ENCODE peak calls at places on chromosomes 7 and 10, in ten cellular contexts. E is heart right ventricle, T is fibroblast of lung, U is hepatocyte, A is heart left ventricle, Z is osteocyte, N is neural progenitor cell, Y is IMR-90, L is AG10803, F is activated B cell treated with CpG ODN at 0.5 μM for 24 hours. W is an unnamed sample.

GRCh38 chr7:79199961-79200360 is 253.5 kb downstream of the MAGI2 start:
- DNase-seq in E (no peak), T (peak), U (no peak), A (no peak), Z (no peak), N (no peak), Y (peak), L (peak), F (no peak), W (no peak)

GRCh38 chr7:24457215-24457549 is 116.1 kb upstream of the PALS2 start:
- DNase-seq in E (no peak), T (no peak), U (no peak), A (no peak), Z (no peak), N (no peak), Y (no peak), L (no peak), F (no peak), W (no peak)

GRCh38 chr7:40221836-40222235 is 87.0 kb downstream of the SUGCT start:
- DNase-seq in E (no peak), T (peak), U (peak), A (no peak), Z (peak), N (no peak), Y (peak), L (peak), F (no peak), W (peak)

GRCh38 chr10:133306097-133306476 is 2.6 kb downstream of the TUBGCP2 start:
- DNase-seq in E (no peak), T (no peak), U (no peak), A (no peak), Z (no peak), N (no peak), Y (no peak), L (no peak), F (no peak), W (no peak)

GRCh38 chr10:85060944-85061343 is 732.6 kb downstream of the CCSER2 start:
- DNase-seq in E (no peak), T (no peak), U (no peak), A (no peak), Z (no peak), N (no peak), Y (no peak), L (no peak), F (no peak), W (no peak)

GRCh38 chr10:133196221-133196920 is 33.6 kb upstream of the UTF1 start:
- DNase-seq in E (no peak), T (no peak), U (no peak), A (peak), Z (no peak), N (no peak), Y (no peak), L (no peak), F (no peak), W (no peak)

GRCh38 chr10:95333997-95334792 is 43.4 kb upstream of the PDLIM1 start:
- DNase-seq in E (peak), T (peak), U (no peak), A (peak), Z (no peak), N (no peak), Y (peak), L (peak), F (no peak), W (peak)

GRCh38 chr10:43202657-43203490 is 64.0 kb downstream of the RASGEF1A start:
- DNase-seq in E (peak), T (no peak), U (peak), A (peak), Z (no peak), N (peak), Y (no peak), L (no peak), F (peak), W (peak)

GRCh38 chr10:72027498-72027897 is 60.9 kb downstream of the SPOCK2 start:
- DNase-seq in E (no peak), T (peak), U (peak), A (no peak), Z (no peak), N (no peak), Y (peak), L (no peak), F (no peak), W (no peak)

GRCh38 chr10:5816170-5816569 is 2.9 kb upstream of the GDI2 start:
- DNase-seq in E (no peak), T (no peak), U (no peak), A (no peak), Z (no peak), N (no peak), Y (no peak), L (no peak), F (no peak), W (no peak)

GRCh38 chr7:95012001-95012400 is 104.6 kb downstream of the PPP1R9A start:
- DNase-seq in E (no peak), T (peak), U (no peak), A (no peak), Z (no peak), N (no peak), Y (no peak), L (no peak), F (no peak), W (no peak)

GRCh38 chr7:151599401-151600227 is 79.9 kb upstream of the RHEB start:
- DNase-seq in E (no peak), T (peak), U (peak), A (no peak), Z (no peak), N (no peak), Y (peak), L (peak), F (no peak), W (peak)

GRCh38 chr7:36712015-36712414 is 12.3 kb downstream of the AOAH start:
- DNase-seq in E (no peak), T (peak), U (no peak), A (no peak), Z (no peak), N (no peak), Y (no peak), L (no peak), F (no peak), W (no peak)

GRCh38 chr10:43137701-43137970 is 609 bp upstream of the CSGALNACT2 start:
- DNase-seq in E (peak), T (peak), U (peak), A (peak), Z (peak), N (peak), Y (peak), L (peak), F (peak), W (peak)

GRCh38 chr7:4066206-4066605 is 615.9 kb upstream of the FOXK1 start:
- DNase-seq in E (no peak), T (no peak), U (no peak), A (no peak), Z (peak), N (no peak), Y (no peak), L (no peak), F (no peak), W (no peak)
- TF ChIP-seq CTCF in E (no peak), T (no peak), U (no peak), A (no peak), Z (no peak), N (no peak), Y (no peak), L (no peak), F (no peak), W (no peak)

GRCh38 chr10:124126139-124126538 is 32.7 kb upstream of the CHST15 start:
- DNase-seq in E (no peak), T (no peak), U (no peak), A (no peak), Z (no peak), N (no peak), Y (no peak), L (no peak), F (no peak), W (no peak)

GRCh38 chr10:124126711-124127385 is 33.5 kb upstream of the CHST15 start:
- DNase-seq in E (no peak), T (no peak), U (no peak), A (no peak), Z (no peak), N (no peak), Y (no peak), L (peak), F (no peak), W (no peak)

GRCh38 chr10:124124769-124125161 is 31.4 kb upstream of the CHST15 start:
- DNase-seq in E (no peak), T (no peak), U (no peak), A (no peak), Z (no peak), N (no peak), Y (no peak), L (no peak), F (no peak), W (no peak)

GRCh38 chr10:124124123-124124768 is 30.8 kb upstream of the CHST15 start:
- DNase-seq in E (no peak), T (no peak), U (no peak), A (no peak), Z (no peak), N (no peak), Y (no peak), L (no peak), F (no peak), W (no peak)

DNA sequence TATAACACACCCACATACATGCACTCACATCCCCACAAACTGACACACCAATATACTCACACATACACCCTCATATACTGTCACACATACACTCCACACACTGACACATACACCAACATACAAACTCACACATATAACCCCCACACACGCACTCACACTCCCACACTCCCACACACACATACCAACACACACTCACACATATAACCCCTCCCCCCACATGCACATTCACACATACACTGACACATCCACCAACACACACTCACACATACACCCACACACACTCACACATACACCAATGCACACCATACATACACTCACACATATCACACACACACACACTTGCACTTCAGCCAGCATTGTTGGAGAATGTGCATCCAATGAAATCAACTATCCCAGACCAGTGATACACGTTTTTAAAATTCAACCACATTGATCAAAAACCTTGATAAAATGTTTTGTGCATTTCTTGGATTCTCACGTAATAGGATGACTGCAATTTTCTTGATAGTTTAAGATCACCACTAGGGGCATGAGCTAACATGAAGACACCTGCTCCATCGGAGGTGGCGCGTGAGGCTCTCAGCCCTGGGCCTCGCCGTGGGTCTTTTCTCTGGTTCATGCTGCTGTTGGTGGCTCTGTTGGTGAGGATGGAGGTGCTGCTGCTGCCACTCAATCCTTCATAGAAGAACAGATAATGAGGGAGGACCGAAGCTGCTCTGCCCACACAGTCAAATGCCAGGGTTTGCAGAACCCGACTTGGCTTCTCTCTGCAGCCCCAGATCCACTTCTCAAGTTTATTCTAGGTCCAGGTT is 32.1 kb upstream of the CHST15 start:
- DNase-seq in E (no peak), T (peak), U (peak), A (no peak), Z (no peak), N (peak), Y (no peak), L (peak), F (no peak), W (peak)
- TF ChIP-seq CTCF in E (no peak), T (no peak), U (peak), A (peak), Z (peak), N (peak), Y (no peak), L (peak), F (no peak), W (peak)

DNA sequence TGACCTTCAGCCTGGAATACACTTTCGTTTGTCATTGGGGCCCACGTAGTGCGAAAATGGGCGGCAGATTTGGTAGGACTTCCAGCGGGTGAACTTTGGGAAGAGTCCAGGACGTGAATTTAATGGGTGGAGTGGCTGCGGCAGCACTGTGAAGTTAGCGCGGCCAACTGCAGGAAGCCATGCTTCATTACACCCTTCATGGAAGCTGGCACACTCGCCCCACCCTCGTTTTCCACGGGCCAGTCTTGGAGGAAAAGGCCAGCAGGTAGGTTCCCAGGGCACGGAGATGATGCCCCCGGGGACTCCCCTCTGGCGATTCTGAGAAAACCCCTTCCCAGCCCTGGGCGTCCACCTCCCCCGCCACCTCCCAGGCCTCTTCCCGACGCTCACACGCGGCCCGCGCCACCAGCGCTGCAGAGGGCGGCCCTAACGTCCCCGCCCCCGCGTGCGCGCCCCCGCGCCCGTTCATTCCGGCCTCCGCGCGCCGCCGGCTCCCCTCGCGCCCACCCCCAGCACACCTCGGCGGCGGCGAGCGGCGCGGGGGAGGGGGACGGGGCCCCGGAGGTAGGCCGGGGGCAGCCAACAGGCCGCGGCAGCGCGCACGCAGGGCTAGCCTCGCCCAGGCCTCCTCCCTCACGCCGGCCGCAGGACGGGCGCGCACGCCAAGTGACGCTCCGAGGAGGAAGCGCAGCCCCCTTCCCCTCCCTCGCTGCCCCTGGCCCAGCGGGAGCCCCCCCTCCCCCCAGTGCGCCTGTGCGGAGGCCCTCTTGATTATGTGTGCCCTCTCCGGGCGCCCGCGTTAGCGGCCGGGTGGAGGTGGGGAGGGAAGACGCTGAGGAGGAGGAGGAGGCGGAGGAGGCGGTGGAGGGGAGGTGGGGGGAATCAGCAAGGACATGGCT is at the start of gene MLLT10:
- DNase-seq in E (peak), T (peak), U (peak), A (peak), Z (peak), N (peak), Y (peak), L (peak), F (peak), W (peak)
- TF ChIP-seq CTCF in E (no peak), T (peak), U (no peak), A (no peak), Z (peak), N (peak), Y (peak), L (peak), F (no peak), W (peak)

GRCh38 chr7:141748401-141748800 is 10.2 kb downstream of the SSBP1 start:
- DNase-seq in E (no peak), T (peak), U (no peak), A (no peak), Z (no peak), N (no peak), Y (no peak), L (no peak), F (no peak), W (no peak)

GRCh38 chr7:141754939-141755338 is 9.0 kb upstream of the TAS2R3 start:
- DNase-seq in E (no peak), T (peak), U (peak), A (no peak), Z (no peak), N (peak), Y (no peak), L (peak), F (no peak), W (peak)

GRCh38 chr7:141752634-141753033 is 11.3 kb upstream of the TAS2R3 start:
- DNase-seq in E (no peak), T (no peak), U (no peak), A (no peak), Z (no peak), N (no peak), Y (no peak), L (no peak), F (no peak), W (peak)
- TF ChIP-seq CTCF in E (no peak), T (no peak), U (peak), A (no peak), Z (peak), N (peak), Y (peak), L (peak), F (no peak), W (peak)

DNA sequence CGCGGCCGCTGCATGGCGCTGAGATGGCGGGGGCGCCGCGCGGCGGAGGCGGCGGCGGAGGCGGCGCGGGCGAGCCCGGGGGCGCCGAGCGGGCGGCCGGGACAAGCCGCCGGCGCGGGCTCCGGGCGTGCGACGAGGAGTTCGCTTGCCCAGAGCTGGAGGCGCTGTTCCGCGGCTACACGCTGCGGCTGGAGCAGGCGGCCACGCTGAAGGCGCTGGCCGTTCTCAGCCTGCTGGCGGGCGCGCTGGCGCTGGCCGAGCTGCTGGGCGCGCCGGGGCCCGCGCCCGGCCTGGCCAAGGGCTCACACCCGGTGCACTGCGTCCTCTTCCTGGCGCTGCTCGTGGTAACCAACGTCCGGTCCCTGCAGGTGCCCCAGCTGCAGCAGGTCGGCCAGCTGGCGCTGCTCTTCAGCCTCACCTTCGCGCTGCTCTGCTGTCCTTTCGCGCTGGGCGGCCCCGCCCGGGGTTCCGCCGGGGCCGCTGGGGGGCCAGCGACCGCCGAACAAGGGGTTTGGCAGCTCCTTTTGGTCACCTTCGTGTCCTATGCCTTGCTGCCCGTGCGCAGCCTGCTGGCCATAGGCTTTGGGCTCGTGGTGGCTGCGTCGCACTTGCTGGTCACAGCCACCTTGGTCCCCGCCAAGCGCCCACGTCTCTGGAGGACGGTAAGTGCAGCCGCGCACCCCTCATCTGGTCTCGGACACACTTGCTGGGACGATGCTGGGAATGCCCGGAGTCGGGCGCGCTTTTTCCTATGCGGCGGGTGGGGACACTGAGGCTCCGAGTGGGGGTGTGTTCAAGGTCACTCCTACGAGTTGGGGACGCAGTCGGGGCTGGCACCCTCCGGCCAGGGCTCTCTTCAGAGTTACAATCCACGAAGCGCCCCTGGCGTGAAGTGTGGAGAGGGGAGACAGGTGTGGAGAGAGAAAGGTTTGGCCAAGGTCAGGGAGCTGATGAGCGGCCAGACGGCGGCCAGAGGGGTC is 643 bp downstream of the ADCY1 start:
- DNase-seq in E (peak), T (peak), U (peak), A (no peak), Z (no peak), N (peak), Y (peak), L (peak), F (no peak), W (peak)
- TF ChIP-seq CTCF in E (no peak), T (no peak), U (peak), A (no peak), Z (peak), N (peak), Y (peak), L (peak), F (no peak), W (no peak)

GRCh38 chr10:38102889-38103288 is 8.8 kb downstream of the ZNF37A start:
- DNase-seq in E (no peak), T (no peak), U (no peak), A (no peak), Z (no peak), N (no peak), Y (no peak), L (no peak), F (no peak), W (no peak)

DNA sequence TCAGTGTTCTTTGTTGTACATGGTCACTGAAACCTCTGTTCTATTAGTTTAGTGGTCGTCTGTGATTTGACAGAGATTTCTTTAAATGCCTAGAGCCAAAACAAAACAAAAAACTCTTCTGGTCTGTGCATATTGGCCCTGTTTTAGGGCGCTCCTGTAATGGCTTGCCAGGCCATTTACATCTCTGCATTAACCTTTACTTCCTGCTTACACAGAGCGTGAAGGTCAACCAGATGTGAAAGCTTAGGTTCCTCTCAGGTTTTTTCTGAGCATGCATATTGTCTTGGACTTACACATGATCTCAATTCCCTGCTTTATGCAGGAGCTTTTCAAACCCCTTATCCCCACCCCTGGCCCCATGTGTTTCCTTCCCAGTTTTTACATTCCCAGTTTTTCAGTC is 9.6 kb downstream of the ZNF37A start:
- DNase-seq in E (no peak), T (no peak), U (no peak), A (no peak), Z (no peak), N (no peak), Y (no peak), L (no peak), F (no peak), W (no peak)
- TF ChIP-seq CTCF in E (no peak), T (no peak), U (no peak), A (no peak), Z (no peak), N (no peak), Y (no peak), L (no peak), F (no peak), W (no peak)

GRCh38 chr7:103888603-103889153 is 100.8 kb downstream of the RELN start:
- DNase-seq in E (no peak), T (no peak), U (no peak), A (no peak), Z (no peak), N (no peak), Y (peak), L (no peak), F (no peak), W (no peak)

GRCh38 chr7:103887050-103887449 is 102.4 kb downstream of the RELN start:
- DNase-seq in E (no peak), T (no peak), U (no peak), A (no peak), Z (no peak), N (no peak), Y (no peak), L (no peak), F (no peak), W (no peak)

GRCh38 chr7:103889451-103889850 is 100.0 kb downstream of the RELN start:
- DNase-seq in E (no peak), T (no peak), U (no peak), A (no peak), Z (no peak), N (no peak), Y (no peak), L (no peak), F (no peak), W (no peak)

GRCh38 chr7:103887853-103888602 is 101.4 kb downstream of the RELN start:
- DNase-seq in E (no peak), T (no peak), U (no peak), A (no peak), Z (no peak), N (no peak), Y (peak), L (no peak), F (no peak), W (no peak)
- TF ChIP-seq CTCF in E (no peak), T (no peak), U (no peak), A (no peak), Z (no peak), N (no peak), Y (peak), L (no peak), F (no peak), W (no peak)

W was measured in epithelial cell of esophagus.